ENCODE peak calls at places on chromosomes 5 and 9, in ten cellular contexts. One of them, this sample, is unnamed.

GRCh38 chr9:123300554-123300953 is 32.2 kb upstream of the STRBP start:
- DNase-seq in pancreas: no peak
- DNase-seq in neural crest cell: no peak
- DNase-seq in GM20000: no peak
- DNase-seq in lower lobe of right lung: no peak
- DNase-seq in A549: no peak
- DNase-seq in GM06990: no peak
- DNase-seq in natural killer cell: no peak
- DNase-seq in kidney: peak
- DNase-seq in BJ: no peak
- DNase-seq in this sample: no peak

GRCh38 chr9:134556531-134557068 is 85.0 kb upstream of the COL5A1 start:
- DNase-seq in pancreas: no peak
- DNase-seq in neural crest cell: no peak
- DNase-seq in GM20000: no peak
- DNase-seq in lower lobe of right lung: no peak
- DNase-seq in A549: no peak
- DNase-seq in GM06990: no peak
- DNase-seq in natural killer cell: no peak
- DNase-seq in kidney: peak
- DNase-seq in BJ: no peak
- DNase-seq in this sample: no peak

GRCh38 chr5:81971086-81971693 is 633 bp upstream of the ATG10 start:
- DNase-seq in pancreas: no peak
- DNase-seq in neural crest cell: no peak
- DNase-seq in GM20000: peak
- DNase-seq in lower lobe of right lung: no peak
- DNase-seq in A549: peak
- DNase-seq in GM06990: peak
- DNase-seq in natural killer cell: no peak
- DNase-seq in kidney: no peak
- DNase-seq in BJ: no peak
- DNase-seq in this sample: no peak

GRCh38 chr5:45696206-45696836 is at the start of gene HCN1:
- DNase-seq in pancreas: peak
- DNase-seq in neural crest cell: peak
- DNase-seq in GM20000: peak
- DNase-seq in lower lobe of right lung: peak
- DNase-seq in A549: peak
- DNase-seq in GM06990: no peak
- DNase-seq in natural killer cell: no peak
- DNase-seq in kidney: peak
- DNase-seq in BJ: peak
- DNase-seq in this sample: no peak

GRCh38 chr9:93656426-93657222 is 80.2 kb downstream of the PHF2 start:
- DNase-seq in pancreas: no peak
- DNase-seq in neural crest cell: no peak
- DNase-seq in GM20000: no peak
- DNase-seq in lower lobe of right lung: no peak
- DNase-seq in A549: no peak
- DNase-seq in GM06990: no peak
- DNase-seq in natural killer cell: no peak
- DNase-seq in kidney: peak
- DNase-seq in BJ: no peak
- DNase-seq in this sample: no peak

GRCh38 chr9:8012986-8013385 is 213.4 kb upstream of the DMAC1 start:
- DNase-seq in pancreas: no peak
- DNase-seq in neural crest cell: no peak
- DNase-seq in GM20000: no peak
- DNase-seq in lower lobe of right lung: no peak
- DNase-seq in A549: no peak
- DNase-seq in GM06990: no peak
- DNase-seq in natural killer cell: no peak
- DNase-seq in kidney: no peak
- DNase-seq in BJ: no peak
- DNase-seq in this sample: no peak

GRCh38 chr5:96817496-96817895 is 9.8 kb upstream of the ERAP1 start:
- DNase-seq in pancreas: no peak
- DNase-seq in neural crest cell: no peak
- DNase-seq in GM20000: no peak
- DNase-seq in lower lobe of right lung: no peak
- DNase-seq in A549: no peak
- DNase-seq in GM06990: no peak
- DNase-seq in natural killer cell: no peak
- DNase-seq in kidney: no peak
- DNase-seq in BJ: no peak
- DNase-seq in this sample: no peak

GRCh38 chr5:124996764-124997077 is 250.3 kb upstream of the ZNF608 start:
- DNase-seq in pancreas: no peak
- DNase-seq in neural crest cell: no peak
- DNase-seq in GM20000: no peak
- DNase-seq in lower lobe of right lung: no peak
- DNase-seq in A549: no peak
- DNase-seq in GM06990: no peak
- DNase-seq in natural killer cell: no peak
- DNase-seq in kidney: no peak
- DNase-seq in BJ: no peak
- DNase-seq in this sample: no peak

DNA sequence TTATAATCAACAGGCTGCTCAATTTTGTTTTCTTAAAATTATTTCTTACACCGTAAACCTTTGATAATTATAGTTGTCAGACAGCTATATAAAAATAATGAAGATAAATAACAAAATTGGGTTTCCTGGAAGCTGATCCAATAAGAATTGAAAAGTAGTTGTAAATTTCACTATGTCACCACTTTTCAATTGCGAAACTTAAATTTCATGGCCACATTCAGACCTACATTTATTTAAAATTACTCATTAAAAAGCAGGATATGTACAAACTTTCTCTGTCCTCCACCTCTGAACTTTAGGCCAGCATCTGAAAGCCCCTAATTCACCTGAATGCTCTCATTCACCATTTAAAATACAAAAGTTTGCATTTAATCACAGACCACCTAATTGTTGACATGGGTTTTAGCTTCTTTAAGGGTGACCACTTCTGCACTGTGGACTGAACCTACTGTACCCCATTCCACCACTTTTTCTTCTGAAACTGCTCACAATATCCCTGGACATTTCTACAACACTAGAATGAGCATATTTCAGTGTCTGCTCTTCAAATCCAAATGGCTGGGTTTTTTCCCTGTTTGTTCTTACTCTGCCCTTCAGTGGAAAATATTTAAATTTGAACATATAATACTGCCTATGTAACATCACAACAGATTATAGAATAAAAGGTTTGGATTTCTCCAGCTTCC is 644 bp downstream of the SELENOP start:
- DNase-seq in pancreas: no peak
- DNase-seq in neural crest cell: no peak
- DNase-seq in GM20000: no peak
- DNase-seq in lower lobe of right lung: no peak
- DNase-seq in A549: no peak
- DNase-seq in GM06990: no peak
- DNase-seq in natural killer cell: no peak
- DNase-seq in kidney: no peak
- DNase-seq in BJ: no peak
- DNase-seq in this sample: no peak
- TF ChIP-seq CTCF in pancreas: no peak
- TF ChIP-seq CTCF in neural crest cell: no peak
- TF ChIP-seq CTCF in GM20000: no peak
- TF ChIP-seq CTCF in lower lobe of right lung: no peak
- TF ChIP-seq CTCF in A549: no peak
- TF ChIP-seq CTCF in GM06990: no peak
- TF ChIP-seq CTCF in natural killer cell: no peak
- TF ChIP-seq CTCF in kidney: no peak
- TF ChIP-seq CTCF in BJ: no peak
- TF ChIP-seq CTCF in this sample: no peak

DNA sequence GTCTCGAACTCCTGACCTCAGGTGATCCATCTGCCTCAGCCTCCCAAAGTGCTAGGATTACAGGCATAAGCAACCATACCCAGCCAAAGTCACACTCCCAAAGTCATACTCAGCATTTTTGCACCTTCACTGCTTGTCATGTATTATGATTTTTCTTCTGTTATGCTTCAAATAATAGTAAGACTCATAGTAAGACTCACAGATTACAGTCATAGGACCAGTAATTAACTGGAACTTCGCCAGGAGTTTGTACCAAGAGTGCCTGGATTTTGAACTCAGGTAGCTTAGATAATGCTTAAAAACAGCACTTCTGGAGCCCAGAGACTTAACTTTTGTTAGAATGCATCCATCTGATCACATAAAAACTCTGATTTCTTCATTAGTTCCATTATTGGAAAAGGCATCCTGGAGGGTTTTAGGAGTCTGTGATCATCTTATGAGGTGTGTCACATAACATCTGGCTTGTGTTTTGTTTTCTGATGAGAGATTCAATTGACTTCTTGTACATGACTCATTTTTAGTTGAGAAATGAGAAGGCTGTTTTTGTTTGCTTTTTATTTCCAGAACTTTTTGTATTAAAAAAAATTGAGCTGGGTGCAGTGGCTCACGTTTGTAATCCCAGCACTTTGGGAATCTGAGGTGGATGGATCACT is 131.5 kb downstream of the ADAMTS19 start:
- DNase-seq in pancreas: no peak
- DNase-seq in neural crest cell: no peak
- DNase-seq in GM20000: no peak
- DNase-seq in lower lobe of right lung: no peak
- DNase-seq in A549: no peak
- DNase-seq in GM06990: no peak
- DNase-seq in natural killer cell: no peak
- DNase-seq in kidney: no peak
- DNase-seq in BJ: no peak
- DNase-seq in this sample: no peak
- TF ChIP-seq CTCF in pancreas: no peak
- TF ChIP-seq CTCF in neural crest cell: no peak
- TF ChIP-seq CTCF in GM20000: no peak
- TF ChIP-seq CTCF in lower lobe of right lung: no peak
- TF ChIP-seq CTCF in A549: no peak
- TF ChIP-seq CTCF in GM06990: no peak
- TF ChIP-seq CTCF in natural killer cell: no peak
- TF ChIP-seq CTCF in kidney: no peak
- TF ChIP-seq CTCF in BJ: no peak
- TF ChIP-seq CTCF in this sample: no peak

DNA sequence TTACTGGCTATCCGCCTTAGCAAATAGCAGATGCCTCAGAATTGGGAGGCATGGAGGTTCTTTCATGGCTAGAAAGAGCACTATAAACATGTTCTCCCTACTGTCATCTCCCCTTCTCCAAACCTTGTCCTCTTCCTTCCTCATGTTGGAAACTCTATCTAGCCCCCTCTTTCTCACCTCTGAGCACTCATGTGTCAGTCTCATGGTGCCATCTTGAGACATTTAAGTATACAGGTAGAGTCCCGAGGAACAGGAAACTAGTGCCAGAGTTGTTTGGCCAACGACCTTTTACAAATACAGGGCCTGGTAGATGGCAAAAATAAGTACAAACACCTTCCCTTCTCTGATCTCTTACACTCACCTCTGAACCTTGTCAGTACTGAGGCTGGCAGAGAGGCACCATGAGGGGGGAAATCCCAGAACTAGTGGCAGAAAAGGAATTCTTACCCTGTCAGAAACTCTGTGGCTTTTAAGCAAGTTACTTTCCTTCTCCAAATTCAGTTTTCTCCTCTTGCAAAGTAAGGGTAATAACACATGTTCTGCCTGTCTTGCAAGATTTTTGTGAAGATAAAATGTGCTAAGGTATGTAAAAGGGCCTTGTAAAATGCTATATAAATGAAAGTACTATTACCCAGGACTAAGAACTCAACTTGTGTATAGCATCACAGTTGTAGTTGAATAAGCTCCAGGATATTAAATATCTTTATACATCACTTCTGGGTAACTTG is 94.1 kb upstream of the SNX2 start:
- DNase-seq in pancreas: no peak
- DNase-seq in neural crest cell: no peak
- DNase-seq in GM20000: no peak
- DNase-seq in lower lobe of right lung: no peak
- DNase-seq in A549: no peak
- DNase-seq in GM06990: no peak
- DNase-seq in natural killer cell: no peak
- DNase-seq in kidney: no peak
- DNase-seq in BJ: no peak
- DNase-seq in this sample: no peak
- TF ChIP-seq CTCF in pancreas: no peak
- TF ChIP-seq CTCF in neural crest cell: no peak
- TF ChIP-seq CTCF in GM20000: no peak
- TF ChIP-seq CTCF in lower lobe of right lung: no peak
- TF ChIP-seq CTCF in A549: no peak
- TF ChIP-seq CTCF in GM06990: no peak
- TF ChIP-seq CTCF in natural killer cell: no peak
- TF ChIP-seq CTCF in kidney: no peak
- TF ChIP-seq CTCF in BJ: no peak
- TF ChIP-seq CTCF in this sample: no peak

GRCh38 chr9:109182550-109182939 is 15.5 kb upstream of the FRRS1L start:
- DNase-seq in pancreas: no peak
- DNase-seq in neural crest cell: no peak
- DNase-seq in GM20000: no peak
- DNase-seq in lower lobe of right lung: no peak
- DNase-seq in A549: no peak
- DNase-seq in GM06990: no peak
- DNase-seq in natural killer cell: no peak
- DNase-seq in kidney: no peak
- DNase-seq in BJ: no peak
- DNase-seq in this sample: no peak

GRCh38 chr9:109181284-109181683 is 14.2 kb upstream of the FRRS1L start:
- DNase-seq in pancreas: no peak
- DNase-seq in neural crest cell: no peak
- DNase-seq in GM20000: peak
- DNase-seq in lower lobe of right lung: no peak
- DNase-seq in A549: no peak
- DNase-seq in GM06990: peak
- DNase-seq in natural killer cell: no peak
- DNase-seq in kidney: no peak
- DNase-seq in BJ: no peak
- DNase-seq in this sample: no peak

GRCh38 chr9:109186857-109187256 is 19.8 kb upstream of the FRRS1L start:
- DNase-seq in pancreas: no peak
- DNase-seq in neural crest cell: no peak
- DNase-seq in GM20000: no peak
- DNase-seq in lower lobe of right lung: no peak
- DNase-seq in A549: no peak
- DNase-seq in GM06990: no peak
- DNase-seq in natural killer cell: no peak
- DNase-seq in kidney: no peak
- DNase-seq in BJ: no peak
- DNase-seq in this sample: no peak

GRCh38 chr9:109179801-109180523 is 12.9 kb upstream of the FRRS1L start:
- DNase-seq in pancreas: no peak
- DNase-seq in neural crest cell: no peak
- DNase-seq in GM20000: no peak
- DNase-seq in lower lobe of right lung: no peak
- DNase-seq in A549: no peak
- DNase-seq in GM06990: no peak
- DNase-seq in natural killer cell: no peak
- DNase-seq in kidney: no peak
- DNase-seq in BJ: no peak
- DNase-seq in this sample: no peak

DNA sequence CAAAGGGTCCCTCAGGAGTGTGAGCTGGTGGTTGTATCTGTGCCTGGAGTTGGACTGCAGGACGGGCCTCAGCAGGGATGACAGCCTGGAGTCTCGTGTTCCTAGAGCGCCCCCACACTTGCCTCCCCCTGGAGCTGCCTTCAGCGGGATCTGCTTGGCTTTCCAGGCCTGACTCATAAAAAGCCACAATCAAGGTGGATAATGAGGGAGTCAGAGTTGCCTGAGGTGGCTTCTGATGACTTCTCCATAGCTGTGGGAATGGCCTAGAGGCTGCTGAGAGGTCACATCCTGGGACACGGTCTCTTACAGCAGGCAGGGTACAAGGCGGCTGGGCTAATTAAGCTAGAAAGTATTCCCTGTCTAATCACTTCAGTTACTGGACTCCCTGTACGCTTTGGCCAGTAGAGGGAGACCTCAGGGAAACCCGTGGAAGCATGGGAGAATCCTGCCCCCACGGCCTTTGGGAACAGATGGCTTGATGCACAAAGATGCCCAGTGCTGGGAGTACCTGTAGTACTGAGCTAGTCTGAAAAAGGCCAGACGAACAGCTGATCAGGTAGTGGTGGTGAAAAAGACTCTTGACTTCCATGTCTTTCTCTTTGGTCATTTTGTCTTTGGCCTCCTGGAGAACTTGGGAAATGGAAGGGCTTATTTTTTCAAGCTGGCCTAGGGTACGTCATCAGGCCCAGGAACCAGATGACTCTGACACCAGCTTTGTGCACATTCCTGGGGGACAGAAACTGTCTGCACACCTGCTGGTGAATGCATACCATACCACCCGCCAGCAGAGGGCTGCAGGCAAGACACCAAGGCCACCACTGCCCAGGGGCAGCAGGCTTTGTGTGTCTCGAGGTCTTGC is 16.1 kb upstream of the FRRS1L start:
- DNase-seq in pancreas: peak
- DNase-seq in neural crest cell: peak
- DNase-seq in GM20000: peak
- DNase-seq in lower lobe of right lung: no peak
- DNase-seq in A549: peak
- DNase-seq in GM06990: peak
- DNase-seq in natural killer cell: no peak
- DNase-seq in kidney: no peak
- DNase-seq in BJ: no peak
- DNase-seq in this sample: peak
- TF ChIP-seq CTCF in pancreas: peak
- TF ChIP-seq CTCF in neural crest cell: peak
- TF ChIP-seq CTCF in GM20000: peak
- TF ChIP-seq CTCF in lower lobe of right lung: peak
- TF ChIP-seq CTCF in A549: peak
- TF ChIP-seq CTCF in GM06990: peak
- TF ChIP-seq CTCF in natural killer cell: no peak
- TF ChIP-seq CTCF in kidney: peak
- TF ChIP-seq CTCF in BJ: peak
- TF ChIP-seq CTCF in this sample: peak